ENCODE peak calls at places on chromosomes 16 and 17, in six cellular contexts. One of them, this sample, is unnamed.

GRCh38 chr16:15564619-15565339 is 78.2 kb downstream of the MARF1 start:
- DNase-seq in HFFc6: no peak
- DNase-seq in activated CD8-positive, alpha-beta T cell treated with anti-CD3 and anti-CD28 coated beads for 36 hours: no peak
- DNase-seq in left ventricle myocardium inferior: no peak
- DNase-seq in neural progenitor cell: peak; percentile 7
- DNase-seq in tibial nerve: no peak
- DNase-seq in this sample: no peak

GRCh38 chr16:4537376-4538066 is 1.1 kb downstream of the CDIP1 start:
- DNase-seq in HFFc6: no peak
- DNase-seq in activated CD8-positive, alpha-beta T cell treated with anti-CD3 and anti-CD28 coated beads for 36 hours: no peak
- DNase-seq in left ventricle myocardium inferior: peak; percentile 28
- DNase-seq in neural progenitor cell: peak; percentile 39
- DNase-seq in tibial nerve: no peak
- DNase-seq in this sample: no peak

GRCh38 chr17:259341-259976 is 78.0 kb upstream of the DOC2B start:
- DNase-seq in HFFc6: no peak
- DNase-seq in activated CD8-positive, alpha-beta T cell treated with anti-CD3 and anti-CD28 coated beads for 36 hours: no peak
- DNase-seq in left ventricle myocardium inferior: no peak
- DNase-seq in neural progenitor cell: no peak
- DNase-seq in tibial nerve: no peak
- DNase-seq in this sample: peak; percentile 64

GRCh38 chr16:47043200-47043599 is 69.7 kb upstream of the DNAJA2 start:
- DNase-seq in HFFc6: no peak
- DNase-seq in activated CD8-positive, alpha-beta T cell treated with anti-CD3 and anti-CD28 coated beads for 36 hours: no peak
- DNase-seq in left ventricle myocardium inferior: no peak
- DNase-seq in neural progenitor cell: no peak
- DNase-seq in tibial nerve: no peak
- DNase-seq in this sample: no peak

GRCh38 chr16:70715113-70715711 is 29.4 kb upstream of the MTSS2 start:
- DNase-seq in HFFc6: peak; percentile 100
- DNase-seq in activated CD8-positive, alpha-beta T cell treated with anti-CD3 and anti-CD28 coated beads for 36 hours: no peak
- DNase-seq in left ventricle myocardium inferior: peak; percentile 77
- DNase-seq in neural progenitor cell: no peak
- DNase-seq in tibial nerve: no peak
- DNase-seq in this sample: no peak

GRCh38 chr16:3084969-3085670 is 14.0 kb downstream of the ZSCAN10 start:
- DNase-seq in HFFc6: no peak
- DNase-seq in activated CD8-positive, alpha-beta T cell treated with anti-CD3 and anti-CD28 coated beads for 36 hours: no peak
- DNase-seq in left ventricle myocardium inferior: no peak
- DNase-seq in neural progenitor cell: no peak
- DNase-seq in tibial nerve: no peak
- DNase-seq in this sample: no peak

GRCh38 chr17:30336369-30337171 is 2.7 kb upstream of the TMIGD1 start:
- DNase-seq in HFFc6: peak; percentile 44
- DNase-seq in activated CD8-positive, alpha-beta T cell treated with anti-CD3 and anti-CD28 coated beads for 36 hours: peak; percentile 70
- DNase-seq in left ventricle myocardium inferior: no peak
- DNase-seq in neural progenitor cell: peak; percentile 67
- DNase-seq in tibial nerve: no peak
- DNase-seq in this sample: no peak

GRCh38 chr17:30104575-30105339 is 11.9 kb upstream of the NSRP1 start:
- DNase-seq in HFFc6: peak; percentile 82
- DNase-seq in activated CD8-positive, alpha-beta T cell treated with anti-CD3 and anti-CD28 coated beads for 36 hours: peak; percentile 83
- DNase-seq in left ventricle myocardium inferior: peak; percentile 62
- DNase-seq in neural progenitor cell: peak; percentile 95
- DNase-seq in tibial nerve: peak; percentile 81
- DNase-seq in this sample: peak; percentile 83

GRCh38 chr16:72091217-72091616 is 2.2 kb downstream of the TXNL4B start:
- DNase-seq in HFFc6: no peak
- DNase-seq in activated CD8-positive, alpha-beta T cell treated with anti-CD3 and anti-CD28 coated beads for 36 hours: no peak
- DNase-seq in left ventricle myocardium inferior: no peak
- DNase-seq in neural progenitor cell: no peak
- DNase-seq in tibial nerve: no peak
- DNase-seq in this sample: no peak

GRCh38 chr17:31412511-31412910 is 21.0 kb downstream of the RAB11FIP4 start:
- DNase-seq in HFFc6: no peak
- DNase-seq in activated CD8-positive, alpha-beta T cell treated with anti-CD3 and anti-CD28 coated beads for 36 hours: no peak
- DNase-seq in left ventricle myocardium inferior: no peak
- DNase-seq in neural progenitor cell: peak; percentile 34
- DNase-seq in tibial nerve: no peak
- DNase-seq in this sample: no peak

GRCh38 chr16:49277386-49277742 is 4.3 kb downstream of the CBLN1 start:
- DNase-seq in HFFc6: no peak
- DNase-seq in activated CD8-positive, alpha-beta T cell treated with anti-CD3 and anti-CD28 coated beads for 36 hours: no peak
- DNase-seq in left ventricle myocardium inferior: no peak
- DNase-seq in neural progenitor cell: peak; percentile 46
- DNase-seq in tibial nerve: no peak
- DNase-seq in this sample: no peak

GRCh38 chr17:234163-235047 is 53.0 kb upstream of the DOC2B start:
- DNase-seq in HFFc6: no peak
- DNase-seq in activated CD8-positive, alpha-beta T cell treated with anti-CD3 and anti-CD28 coated beads for 36 hours: no peak
- DNase-seq in left ventricle myocardium inferior: peak; percentile 17
- DNase-seq in neural progenitor cell: no peak
- DNase-seq in tibial nerve: no peak
- DNase-seq in this sample: peak; percentile 54

GRCh38 chr16:27317320-27317719 is 3.5 kb downstream of the IL4R start:
- DNase-seq in HFFc6: no peak
- DNase-seq in activated CD8-positive, alpha-beta T cell treated with anti-CD3 and anti-CD28 coated beads for 36 hours: peak; percentile 30
- DNase-seq in left ventricle myocardium inferior: no peak
- DNase-seq in neural progenitor cell: no peak
- DNase-seq in tibial nerve: no peak
- DNase-seq in this sample: peak; percentile 54

GRCh38 chr17:82108038-82108998 is 10.3 kb upstream of the FASN start:
- DNase-seq in HFFc6: no peak
- DNase-seq in activated CD8-positive, alpha-beta T cell treated with anti-CD3 and anti-CD28 coated beads for 36 hours: no peak
- DNase-seq in left ventricle myocardium inferior: peak; percentile 12
- DNase-seq in neural progenitor cell: no peak
- DNase-seq in tibial nerve: no peak
- DNase-seq in this sample: no peak

GRCh38 chr16:57592591-57593003 is 35.8 kb upstream of the ADGRG1 start:
- DNase-seq in HFFc6: no peak
- DNase-seq in activated CD8-positive, alpha-beta T cell treated with anti-CD3 and anti-CD28 coated beads for 36 hours: peak; percentile 90
- DNase-seq in left ventricle myocardium inferior: no peak
- DNase-seq in neural progenitor cell: no peak
- DNase-seq in tibial nerve: no peak
- DNase-seq in this sample: no peak

GRCh38 chr17:47251421-47251940 is 2.1 kb upstream of the ITGB3 start:
- DNase-seq in HFFc6: no peak
- DNase-seq in activated CD8-positive, alpha-beta T cell treated with anti-CD3 and anti-CD28 coated beads for 36 hours: no peak
- DNase-seq in left ventricle myocardium inferior: no peak
- DNase-seq in neural progenitor cell: no peak
- DNase-seq in tibial nerve: no peak
- DNase-seq in this sample: no peak

GRCh38 chr17:66094727-66095126 is 97.2 kb downstream of the CEP112 start:
- DNase-seq in HFFc6: no peak
- DNase-seq in activated CD8-positive, alpha-beta T cell treated with anti-CD3 and anti-CD28 coated beads for 36 hours: no peak
- DNase-seq in left ventricle myocardium inferior: no peak
- DNase-seq in neural progenitor cell: no peak
- DNase-seq in tibial nerve: no peak
- DNase-seq in this sample: no peak

GRCh38 chr16:66695935-66696668 is 441 bp downstream of the CMTM4 start:
- DNase-seq in HFFc6: no peak
- DNase-seq in activated CD8-positive, alpha-beta T cell treated with anti-CD3 and anti-CD28 coated beads for 36 hours: peak; percentile 26
- DNase-seq in left ventricle myocardium inferior: no peak
- DNase-seq in neural progenitor cell: peak; percentile 21
- DNase-seq in tibial nerve: no peak
- DNase-seq in this sample: peak; percentile 77

GRCh38 chr16:83305092-83305491 is 502.7 kb upstream of the HSBP1 start:
- DNase-seq in HFFc6: peak; percentile 79
- DNase-seq in activated CD8-positive, alpha-beta T cell treated with anti-CD3 and anti-CD28 coated beads for 36 hours: no peak
- DNase-seq in left ventricle myocardium inferior: no peak
- DNase-seq in neural progenitor cell: no peak
- DNase-seq in tibial nerve: no peak
- DNase-seq in this sample: no peak

GRCh38 chr16:67841816-67842508 is at the start of gene THAP11:
- DNase-seq in HFFc6: peak; percentile 91
- DNase-seq in activated CD8-positive, alpha-beta T cell treated with anti-CD3 and anti-CD28 coated beads for 36 hours: peak; percentile 96
- DNase-seq in left ventricle myocardium inferior: peak; percentile 92
- DNase-seq in neural progenitor cell: peak; percentile 98
- DNase-seq in tibial nerve: peak; percentile 95
- DNase-seq in this sample: peak; percentile 96

GRCh38 chr16:67843343-67843765 is 1.2 kb downstream of the THAP11 start:
- DNase-seq in HFFc6: peak; percentile 21
- DNase-seq in activated CD8-positive, alpha-beta T cell treated with anti-CD3 and anti-CD28 coated beads for 36 hours: no peak
- DNase-seq in left ventricle myocardium inferior: no peak
- DNase-seq in neural progenitor cell: no peak
- DNase-seq in tibial nerve: no peak
- DNase-seq in this sample: no peak

GRCh38 chr16:67844441-67844840 is 2.3 kb upstream of the NUTF2 start:
- DNase-seq in HFFc6: peak; percentile 49
- DNase-seq in activated CD8-positive, alpha-beta T cell treated with anti-CD3 and anti-CD28 coated beads for 36 hours: no peak
- DNase-seq in left ventricle myocardium inferior: no peak
- DNase-seq in neural progenitor cell: peak; percentile 50
- DNase-seq in tibial nerve: no peak
- DNase-seq in this sample: no peak

GRCh38 chr16:67841198-67841815 is 813 bp upstream of the THAP11 start:
- DNase-seq in HFFc6: no peak
- DNase-seq in activated CD8-positive, alpha-beta T cell treated with anti-CD3 and anti-CD28 coated beads for 36 hours: no peak
- DNase-seq in left ventricle myocardium inferior: no peak
- DNase-seq in neural progenitor cell: no peak
- DNase-seq in tibial nerve: no peak
- DNase-seq in this sample: no peak

GRCh38 chr16:67842509-67843342 is 606 bp downstream of the THAP11 start:
- DNase-seq in HFFc6: peak; percentile 30
- DNase-seq in activated CD8-positive, alpha-beta T cell treated with anti-CD3 and anti-CD28 coated beads for 36 hours: peak; percentile 74
- DNase-seq in left ventricle myocardium inferior: peak; percentile 65
- DNase-seq in neural progenitor cell: peak; percentile 83
- DNase-seq in tibial nerve: no peak
- DNase-seq in this sample: no peak
- TF ChIP-seq CTCF in HFFc6: peak; percentile 55
- TF ChIP-seq CTCF in activated CD8-positive, alpha-beta T cell treated with anti-CD3 and anti-CD28 coated beads for 36 hours: no peak
- TF ChIP-seq CTCF in left ventricle myocardium inferior: peak; percentile 40
- TF ChIP-seq CTCF in neural progenitor cell: peak; percentile 54
- TF ChIP-seq CTCF in tibial nerve: no peak
- TF ChIP-seq CTCF in this sample: no peak

GRCh38 chr17:35314415-35315216 is 58.8 kb downstream of the SLFN11 start:
- DNase-seq in HFFc6: no peak
- DNase-seq in activated CD8-positive, alpha-beta T cell treated with anti-CD3 and anti-CD28 coated beads for 36 hours: no peak
- DNase-seq in left ventricle myocardium inferior: no peak
- DNase-seq in neural progenitor cell: no peak
- DNase-seq in tibial nerve: no peak
- DNase-seq in this sample: no peak

GRCh38 chr17:35313875-35314409 is 59.5 kb downstream of the SLFN11 start:
- DNase-seq in HFFc6: no peak
- DNase-seq in activated CD8-positive, alpha-beta T cell treated with anti-CD3 and anti-CD28 coated beads for 36 hours: peak; percentile 27
- DNase-seq in left ventricle myocardium inferior: peak; percentile 67
- DNase-seq in neural progenitor cell: no peak
- DNase-seq in tibial nerve: no peak
- DNase-seq in this sample: no peak

GRCh38 chr17:35315283-35315682 is 58.1 kb downstream of the SLFN11 start:
- DNase-seq in HFFc6: peak; percentile 88
- DNase-seq in activated CD8-positive, alpha-beta T cell treated with anti-CD3 and anti-CD28 coated beads for 36 hours: no peak
- DNase-seq in left ventricle myocardium inferior: no peak
- DNase-seq in neural progenitor cell: no peak
- DNase-seq in tibial nerve: peak; percentile 22
- DNase-seq in this sample: no peak

GRCh38 chr17:35312346-35312745 is 61.1 kb downstream of the SLFN11 start:
- DNase-seq in HFFc6: no peak
- DNase-seq in activated CD8-positive, alpha-beta T cell treated with anti-CD3 and anti-CD28 coated beads for 36 hours: no peak
- DNase-seq in left ventricle myocardium inferior: no peak
- DNase-seq in neural progenitor cell: no peak
- DNase-seq in tibial nerve: no peak
- DNase-seq in this sample: no peak

GRCh38 chr17:35312790-35313711 is 60.4 kb downstream of the SLFN11 start:
- DNase-seq in HFFc6: peak; percentile 53
- DNase-seq in activated CD8-positive, alpha-beta T cell treated with anti-CD3 and anti-CD28 coated beads for 36 hours: peak; percentile 94
- DNase-seq in left ventricle myocardium inferior: peak; percentile 24
- DNase-seq in neural progenitor cell: peak; percentile 79
- DNase-seq in tibial nerve: peak; percentile 31
- DNase-seq in this sample: no peak
- TF ChIP-seq CTCF in HFFc6: peak; percentile 86
- TF ChIP-seq CTCF in activated CD8-positive, alpha-beta T cell treated with anti-CD3 and anti-CD28 coated beads for 36 hours: peak; percentile 86
- TF ChIP-seq CTCF in left ventricle myocardium inferior: peak; percentile 88
- TF ChIP-seq CTCF in neural progenitor cell: peak; percentile 83
- TF ChIP-seq CTCF in tibial nerve: peak; percentile 75
- TF ChIP-seq CTCF in this sample: peak; percentile 58

GRCh38 chr16:30065112-30065942 is at the start of gene ALDOA:
- DNase-seq in HFFc6: peak; percentile 98
- DNase-seq in activated CD8-positive, alpha-beta T cell treated with anti-CD3 and anti-CD28 coated beads for 36 hours: peak; percentile 99
- DNase-seq in left ventricle myocardium inferior: peak; percentile 99
- DNase-seq in neural progenitor cell: peak; percentile 98
- DNase-seq in tibial nerve: peak; percentile 96
- DNase-seq in this sample: peak; percentile 98
- TF ChIP-seq CTCF in HFFc6: peak; percentile 35
- TF ChIP-seq CTCF in activated CD8-positive, alpha-beta T cell treated with anti-CD3 and anti-CD28 coated beads for 36 hours: no peak
- TF ChIP-seq CTCF in left ventricle myocardium inferior: no peak
- TF ChIP-seq CTCF in neural progenitor cell: no peak
- TF ChIP-seq CTCF in tibial nerve: no peak
- TF ChIP-seq CTCF in this sample: no peak

GRCh38 chr17:77230436-77230830 is 89.7 kb downstream of the SEC14L1 start:
- DNase-seq in HFFc6: no peak
- DNase-seq in activated CD8-positive, alpha-beta T cell treated with anti-CD3 and anti-CD28 coated beads for 36 hours: no peak
- DNase-seq in left ventricle myocardium inferior: no peak
- DNase-seq in neural progenitor cell: no peak
- DNase-seq in tibial nerve: no peak
- DNase-seq in this sample: no peak

GRCh38 chr17:77229786-77230435 is 89.1 kb downstream of the SEC14L1 start:
- DNase-seq in HFFc6: no peak
- DNase-seq in activated CD8-positive, alpha-beta T cell treated with anti-CD3 and anti-CD28 coated beads for 36 hours: no peak
- DNase-seq in left ventricle myocardium inferior: no peak
- DNase-seq in neural progenitor cell: no peak
- DNase-seq in tibial nerve: no peak
- DNase-seq in this sample: no peak

GRCh38 chr17:77225246-77225645 is 84.5 kb downstream of the SEC14L1 start:
- DNase-seq in HFFc6: no peak
- DNase-seq in activated CD8-positive, alpha-beta T cell treated with anti-CD3 and anti-CD28 coated beads for 36 hours: no peak
- DNase-seq in left ventricle myocardium inferior: no peak
- DNase-seq in neural progenitor cell: no peak
- DNase-seq in tibial nerve: no peak
- DNase-seq in this sample: no peak

GRCh38 chr17:77228224-77229215 is 87.8 kb downstream of the SEC14L1 start:
- DNase-seq in HFFc6: no peak
- DNase-seq in activated CD8-positive, alpha-beta T cell treated with anti-CD3 and anti-CD28 coated beads for 36 hours: no peak
- DNase-seq in left ventricle myocardium inferior: no peak
- DNase-seq in neural progenitor cell: peak; percentile 50
- DNase-seq in tibial nerve: no peak
- DNase-seq in this sample: no peak

DNA sequence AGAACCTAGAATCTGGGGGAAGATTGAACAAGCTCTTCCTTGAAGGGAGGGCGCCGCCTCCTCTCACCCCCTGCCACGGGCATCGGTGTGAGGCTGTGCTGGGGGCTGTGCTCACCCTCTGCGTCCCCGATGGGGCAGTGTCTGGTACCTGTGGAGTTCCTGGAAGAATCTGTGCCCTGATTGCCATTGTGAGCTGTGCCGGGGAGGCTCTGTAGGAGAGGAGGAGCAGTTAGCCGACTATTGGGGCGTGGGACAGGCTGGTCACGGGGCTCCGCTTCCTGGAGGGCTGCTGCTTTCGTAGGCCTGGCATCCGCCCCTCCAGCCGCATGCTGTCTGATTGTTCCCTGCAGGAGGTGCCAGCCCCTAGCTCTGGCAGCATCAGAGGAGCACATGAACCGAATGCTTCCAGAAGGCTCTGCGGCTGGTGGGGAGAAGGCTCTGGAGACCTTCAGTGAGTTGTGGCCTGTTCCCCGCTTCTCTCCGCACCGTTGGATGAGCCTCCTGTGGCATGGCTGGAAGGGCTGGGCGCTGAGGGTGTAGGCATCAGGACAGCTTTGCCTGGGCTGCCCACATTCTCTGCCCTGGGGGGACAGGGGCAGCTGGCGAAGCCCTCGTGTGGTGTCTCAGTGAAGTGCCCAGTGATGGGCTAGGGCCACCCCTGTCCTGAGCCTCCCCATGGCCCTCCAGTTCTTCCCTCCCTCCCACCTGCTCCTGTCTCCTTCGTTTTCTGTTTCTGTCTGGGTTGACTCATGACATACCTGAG is 86.9 kb downstream of the SEC14L1 start:
- DNase-seq in HFFc6: no peak
- DNase-seq in activated CD8-positive, alpha-beta T cell treated with anti-CD3 and anti-CD28 coated beads for 36 hours: no peak
- DNase-seq in left ventricle myocardium inferior: no peak
- DNase-seq in neural progenitor cell: no peak
- DNase-seq in tibial nerve: no peak
- DNase-seq in this sample: no peak
- TF ChIP-seq CTCF in HFFc6: no peak
- TF ChIP-seq CTCF in activated CD8-positive, alpha-beta T cell treated with anti-CD3 and anti-CD28 coated beads for 36 hours: no peak
- TF ChIP-seq CTCF in left ventricle myocardium inferior: no peak
- TF ChIP-seq CTCF in neural progenitor cell: no peak
- TF ChIP-seq CTCF in tibial nerve: no peak
- TF ChIP-seq CTCF in this sample: no peak

This sample was measured in suprapubic skin.